ENCODE peak calls at places on chromosomes 3 and 15, in six cellular contexts. T, K, M, D, B and W are unnamed samples.

GRCh38 chr3:105177558-105177957 is 189.2 kb upstream of the ALCAM start:
- DNase-seq in B (no peak), D (no peak), T (no peak), K (no peak), M (no peak), W (no peak)

GRCh38 chr3:127002195-127003174 is 19.6 kb downstream of the PLXNA1 start:
- DNase-seq in D (peak; percentile 84), K (no peak), M (peak; percentile 84), T (no peak), B (no peak), W (peak; percentile 82)

GRCh38 chr3:148881286-148881685 is 16.2 kb downstream of the CPA3 start:
- DNase-seq in T (no peak), B (no peak), D (no peak), M (no peak), K (no peak), W (no peak)

GRCh38 chr3:150334974-150335373 is 73.1 kb upstream of the TSC22D2 start:
- DNase-seq in B (no peak), K (no peak), M (no peak), D (no peak), T (no peak), W (no peak)

GRCh38 chr3:138935505-138935863 is 11.5 kb downstream of the FOXL2 start:
- DNase-seq in D (no peak), B (no peak), M (no peak), K (no peak), T (no peak), W (no peak)

GRCh38 chr3:198067416-198067815 is 107.4 kb downstream of the LMLN start:
- DNase-seq in D (no peak), M (no peak), B (no peak), K (no peak), T (no peak), W (no peak)

GRCh38 chr15:39979606-39980005 is 45.7 kb downstream of the EIF2AK4 start:
- DNase-seq in B (no peak), K (no peak), M (no peak), T (no peak), D (no peak), W (no peak)

GRCh38 chr3:141039573-141039972 is 11.6 kb upstream of the SPSB4 start:
- DNase-seq in D (no peak), T (no peak), M (no peak), B (peak; percentile 45), K (no peak), W (no peak)

GRCh38 chr3:174413057-174413912 is 445.8 kb upstream of the NAALADL2 start:
- DNase-seq in T (no peak), B (no peak), K (no peak), D (no peak), M (no peak), W (no peak)

GRCh38 chr15:47932829-47933696 is 187.7 kb upstream of the SLC24A5 start:
- DNase-seq in T (no peak), D (no peak), M (no peak), K (no peak), B (no peak), W (no peak)

GRCh38 chr3:143807987-143808386 is 40.3 kb downstream of the SLC9A9 start:
- DNase-seq in T (no peak), K (no peak), D (no peak), B (no peak), M (no peak), W (no peak)

GRCh38 chr3:170802164-170803151 is 67.5 kb downstream of the RPL22L1 start:
- DNase-seq in D (peak; percentile 81), M (peak; percentile 36), T (no peak), K (no peak), B (no peak), W (peak; percentile 65)

GRCh38 chr3:52407779-52408178 is 37.1 kb downstream of the SEMA3G start:
- DNase-seq in B (no peak), M (no peak), D (no peak), T (no peak), K (no peak), W (no peak)

GRCh38 chr3:1696654-1697275 is 401.9 kb upstream of the CNTN4 start:
- DNase-seq in T (no peak), K (no peak), D (no peak), M (no peak), B (no peak), W (peak; percentile 14)

GRCh38 chr3:21901504-21901903 is 150.5 kb upstream of the ZNF385D start:
- DNase-seq in T (no peak), M (no peak), B (no peak), D (no peak), K (no peak), W (no peak)

GRCh38 chr15:81064253-81064652 is 63.5 kb downstream of the TLNRD1 start:
- DNase-seq in D (no peak), T (no peak), M (no peak), K (no peak), B (no peak), W (no peak)

GRCh38 chr3:170689218-170689874 is 103.5 kb upstream of the SLC7A14 start:
- DNase-seq in T (no peak), D (peak; percentile 47), K (no peak), B (no peak), M (peak; percentile 87), W (peak; percentile 97)

GRCh38 chr3:45026038-45026437 is at the start of gene CLEC3B:
- DNase-seq in M (no peak), B (no peak), T (no peak), D (peak; percentile 10), K (no peak), W (no peak)

GRCh38 chr3:20057612-20058180 is 17.4 kb downstream of the KAT2B start:
- DNase-seq in B (no peak), M (no peak), T (no peak), K (no peak), D (no peak), W (no peak)

GRCh38 chr3:39812537-39812936 is 3.1 kb downstream of the MYRIP start:
- DNase-seq in M (no peak), K (no peak), D (no peak), B (no peak), T (no peak), W (no peak)

GRCh38 chr15:66505430-66505811 is 295 bp downstream of the ZWILCH start:
- DNase-seq in D (no peak), B (no peak), K (no peak), T (no peak), M (no peak), W (no peak)

GRCh38 chr3:141539441-141540187 is 52.8 kb downstream of the RASA2 start:
- DNase-seq in B (no peak), T (no peak), M (no peak), K (no peak), D (no peak), W (no peak)

GRCh38 chr3:182124187-182124586 is 412.5 kb downstream of the SOX2 start:
- DNase-seq in D (no peak), T (no peak), K (no peak), M (no peak), B (no peak), W (no peak)

GRCh38 chr15:99703603-99704443 is 29.4 kb downstream of the LYSMD4 start:
- DNase-seq in K (no peak), T (no peak), M (peak; percentile 81), B (peak; percentile 30), D (no peak), W (peak; percentile 83)

GRCh38 chr3:48367201-48367600 is 4.8 kb upstream of the FBXW12 start:
- DNase-seq in B (peak; percentile 64), T (no peak), K (no peak), D (no peak), M (no peak), W (no peak)

GRCh38 chr3:70000563-70001081 is 1.1 kb downstream of the SAMMSON start:
- DNase-seq in T (no peak), M (no peak), D (no peak), K (no peak), B (peak; percentile 55), W (peak; percentile 20)

GRCh38 chr3:137692803-137693431 is 71.2 kb upstream of the SOX14 start:
- DNase-seq in M (no peak), B (peak; percentile 42), D (no peak), K (no peak), T (no peak), W (peak; percentile 16)

GRCh38 chr3:23685484-23686258 is 120.1 kb upstream of the UBE2E1 start:
- DNase-seq in T (no peak), M (peak; percentile 91), K (no peak), B (no peak), D (peak; percentile 96), W (peak; percentile 100)

GRCh38 chr3:143726727-143727126 is 121.5 kb downstream of the SLC9A9 start:
- DNase-seq in M (no peak), K (no peak), D (no peak), B (no peak), T (no peak), W (no peak)

GRCh38 chr3:133894334-133895207 is 1.1 kb downstream of the RAB6B start:
- DNase-seq in M (no peak), K (no peak), B (peak; percentile 63), D (no peak), T (no peak), W (no peak)

GRCh38 chr15:38072007-38072506 is 137.6 kb downstream of the TMCO5A start:
- DNase-seq in K (peak; percentile 6), T (no peak), D (no peak), M (no peak), B (no peak), W (no peak)

GRCh38 chr15:99452728-99453643 is 112.8 kb upstream of the MEF2A start:
- DNase-seq in T (no peak), D (no peak), B (peak; percentile 69), K (no peak), M (no peak), W (no peak)

GRCh38 chr15:96122077-96123027 is 208.1 kb upstream of the NR2F2 start:
- DNase-seq in D (no peak), B (no peak), T (no peak), M (peak; percentile 23), K (no peak), W (peak; percentile 60)

GRCh38 chr15:40927497-40928346 is 1.4 kb upstream of the DLL4 start:
- DNase-seq in K (no peak), T (no peak), D (no peak), M (no peak), B (peak; percentile 54), W (no peak)

GRCh38 chr3:119812491-119813058 is 30.7 kb downstream of the NR1I2 start:
- DNase-seq in M (no peak), B (no peak), D (no peak), K (no peak), T (no peak), W (no peak)

GRCh38 chr3:17605032-17605431 is 137.4 kb downstream of the TBC1D5 start:
- DNase-seq in M (peak; percentile 65), B (no peak), D (peak; percentile 7), T (no peak), K (no peak), W (peak; percentile 88)

GRCh38 chr3:177893321-177893720 is 642.9 kb upstream of the KCNMB2 start:
- DNase-seq in B (no peak), K (no peak), D (no peak), M (no peak), T (no peak), W (no peak)